ENCODE peak calls at places on chromosomes 3 and 15, in five cellular contexts. X is NT2/D1, Z is neural progenitor cell, S is A673, B is small intestine. E is an unnamed sample. For H3K4me1, H3K27me3 and H3K36me3, the result is how much of the 10 kb centered on the place peaks cover.

GRCh38 chr3:109685084-109686079 is 348.0 kb upstream of the DPPA4 start:
- DNase-seq in X (no peak), Z (no peak), S (peak), B (peak), E (no peak)

GRCh38 chr3:141875374-141875892 is 1.0 kb upstream of the ATP1B3 start:
- DNase-seq in X (peak), Z (peak), S (peak), B (peak), E (peak)

GRCh38 chr3:85498177-85498576 is 539.4 kb downstream of the CADM2 start:
- DNase-seq in X (no peak), Z (no peak), S (no peak), B (no peak), E (no peak)

GRCh38 chr3:37279226-37279625 is 104.8 kb upstream of the LRRFIP2 start:
- DNase-seq in X (no peak), Z (no peak), S (no peak), B (no peak), E (no peak)

GRCh38 chr3:184227481-184227935 is 1.9 kb upstream of the VWA5B2 start:
- DNase-seq in X (no peak), Z (peak), S (peak), B (peak), E (peak)

GRCh38 chr3:54630111-54630623 is 297.7 kb downstream of the LRTM1 start:
- DNase-seq in X (no peak), Z (no peak), S (no peak), B (no peak), E (no peak)

GRCh38 chr3:178060406-178060805 is 475.8 kb upstream of the KCNMB2 start:
- DNase-seq in X (no peak), Z (no peak), S (no peak), B (no peak), E (no peak)

GRCh38 chr15:60858511-60859085 is 370.5 kb downstream of the RORA start:
- DNase-seq in X (no peak), Z (no peak), S (no peak), B (no peak), E (no peak)

GRCh38 chr3:46923559-46924350 is 46.2 kb downstream of the PTH1R start:
- DNase-seq in X (no peak), Z (peak), S (peak), B (peak), E (peak)

DNA sequence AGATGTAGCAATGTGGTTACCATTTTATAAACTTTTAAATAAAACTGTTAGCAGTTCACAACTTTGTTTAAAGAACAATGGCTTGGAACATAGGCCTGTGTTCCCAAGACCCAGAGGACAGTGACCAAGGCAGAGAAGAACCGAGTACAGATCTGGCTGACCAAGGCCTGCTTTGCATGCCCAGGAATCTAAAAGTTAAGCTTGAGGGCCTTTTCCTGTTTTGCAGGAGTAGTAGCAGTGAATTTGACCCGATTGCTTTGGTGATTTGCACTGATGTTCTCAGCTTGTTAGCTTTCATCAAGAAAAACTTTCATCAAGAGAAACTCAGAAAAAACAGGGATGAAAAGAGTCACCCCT is 9.9 kb downstream of the FILIP1L start:
- DNase-seq in X (no peak), Z (no peak), S (no peak), B (no peak), E (no peak)
- H3K4me1 ChIP-seq in X (under half), Z (under half), S (under half), B (under half), E (under half)

GRCh38 chr15:69032703-69033373 is 18.3 kb downstream of the NOX5 start:
- DNase-seq in X (no peak), Z (no peak), S (no peak), B (no peak), E (no peak)
- H3K27me3 ChIP-seq in X (under half), Z (under half), S (under half), B (under half), E (under half)

GRCh38 chr3:49015072-49015471 is 3.3 kb downstream of the DALRD3 start:
- DNase-seq in X (no peak), Z (no peak), S (no peak), B (no peak), E (no peak)
- H3K36me3 ChIP-seq in X (half or more), Z (under half), S (under half), B (under half), E (under half)

GRCh38 chr15:78073026-78073425 is 4.5 kb downstream of the TBC1D2B start:
- DNase-seq in X (no peak), Z (no peak), S (no peak), B (no peak), E (no peak)
- H3K4me1 ChIP-seq in X (under half), Z (under half), S (half or more), B (under half), E (half or more)

GRCh38 chr3:139675327-139675726 is 2.4 kb downstream of the NMNAT3 start:
- DNase-seq in X (peak), Z (peak), S (no peak), B (no peak), E (peak)

GRCh38 chr3:139676634-139677197 is 1.1 kb downstream of the NMNAT3 start:
- DNase-seq in X (no peak), Z (no peak), S (no peak), B (no peak), E (no peak)

GRCh38 chr3:139672247-139672646 is 5.5 kb downstream of the NMNAT3 start:
- DNase-seq in X (no peak), Z (no peak), S (no peak), B (no peak), E (no peak)

GRCh38 chr3:139672884-139673283 is 4.9 kb downstream of the NMNAT3 start:
- DNase-seq in X (no peak), Z (no peak), S (no peak), B (no peak), E (no peak)

DNA sequence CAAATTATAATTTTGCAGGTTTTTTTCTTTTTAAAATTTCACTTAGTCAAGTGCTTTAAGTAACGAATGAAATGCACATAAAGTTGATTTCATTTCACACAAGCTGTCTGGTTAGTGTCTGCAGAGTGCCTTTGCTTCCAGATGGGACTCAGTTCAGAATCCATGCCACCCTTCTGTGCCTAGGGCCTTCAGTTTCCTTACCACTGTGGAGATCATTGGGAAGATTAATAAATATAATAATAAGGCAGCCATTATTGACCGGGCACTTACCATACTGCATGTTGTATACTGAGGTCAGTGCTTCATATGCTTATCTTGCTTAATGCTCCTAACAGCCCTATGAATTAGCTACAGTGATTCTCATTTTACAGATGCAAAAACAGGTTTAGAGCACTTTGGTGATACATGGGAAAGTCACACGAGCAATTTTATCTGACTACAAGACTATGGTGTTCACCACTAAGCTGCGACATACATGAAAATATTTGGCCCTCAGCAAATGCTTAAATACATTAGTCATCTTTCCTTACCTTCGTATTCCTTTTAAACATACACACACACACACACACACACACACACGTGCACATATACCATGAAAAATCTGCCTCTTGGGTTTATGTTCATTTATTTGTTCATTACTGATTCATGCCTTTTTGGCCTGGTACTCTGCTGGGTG is 3.0 kb downstream of the NMNAT3 start:
- DNase-seq in X (no peak), Z (no peak), S (no peak), B (no peak), E (no peak)
- H3K27me3 ChIP-seq in X (half or more), Z (under half), S (under half), B (under half), E (under half)

GRCh38 chr15:74791667-74792066 is 9.8 kb downstream of the CSK start:
- DNase-seq in X (no peak), Z (no peak), S (no peak), B (no peak), E (no peak)

GRCh38 chr15:74794248-74794969 is 12.5 kb downstream of the CSK start:
- DNase-seq in X (no peak), Z (no peak), S (no peak), B (no peak), E (no peak)

GRCh38 chr15:74793135-74794028 is 11.5 kb downstream of the CSK start:
- DNase-seq in X (no peak), Z (no peak), S (peak), B (no peak), E (peak)

GRCh38 chr15:74791007-74791406 is 9.1 kb downstream of the CSK start:
- DNase-seq in X (no peak), Z (no peak), S (no peak), B (no peak), E (no peak)

GRCh38 chr15:74792227-74793016 is 10.5 kb downstream of the CSK start:
- DNase-seq in X (no peak), Z (no peak), S (no peak), B (no peak), E (no peak)
- H3K36me3 ChIP-seq in X (under half), Z (under half), S (under half), B (under half), E (under half)

DNA sequence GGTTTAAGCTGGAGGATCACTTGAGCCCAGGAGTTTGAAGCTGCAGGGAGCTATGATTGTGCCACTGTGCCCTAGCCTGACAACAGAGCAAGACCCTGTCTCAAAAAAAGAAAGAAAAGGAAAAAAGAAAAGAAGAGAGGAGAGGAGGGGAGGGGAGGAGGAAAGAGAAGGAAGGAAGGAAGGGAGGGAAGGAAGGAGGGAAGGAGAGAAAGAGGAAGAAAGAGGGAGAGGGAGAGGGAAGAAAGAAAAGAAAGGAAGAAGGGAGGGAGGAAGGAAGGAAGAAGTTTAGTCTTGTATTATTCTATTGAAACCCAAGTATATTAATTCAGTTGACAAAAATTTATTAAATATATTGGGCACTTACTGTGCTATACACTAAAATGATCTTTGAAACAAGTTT is 11.5 kb downstream of the GOLM2 start:
- DNase-seq in X (no peak), Z (no peak), S (no peak), B (no peak), E (no peak)
- H3K4me1 ChIP-seq in X (under half), Z (under half), S (under half), B (under half), E (under half)

DNA sequence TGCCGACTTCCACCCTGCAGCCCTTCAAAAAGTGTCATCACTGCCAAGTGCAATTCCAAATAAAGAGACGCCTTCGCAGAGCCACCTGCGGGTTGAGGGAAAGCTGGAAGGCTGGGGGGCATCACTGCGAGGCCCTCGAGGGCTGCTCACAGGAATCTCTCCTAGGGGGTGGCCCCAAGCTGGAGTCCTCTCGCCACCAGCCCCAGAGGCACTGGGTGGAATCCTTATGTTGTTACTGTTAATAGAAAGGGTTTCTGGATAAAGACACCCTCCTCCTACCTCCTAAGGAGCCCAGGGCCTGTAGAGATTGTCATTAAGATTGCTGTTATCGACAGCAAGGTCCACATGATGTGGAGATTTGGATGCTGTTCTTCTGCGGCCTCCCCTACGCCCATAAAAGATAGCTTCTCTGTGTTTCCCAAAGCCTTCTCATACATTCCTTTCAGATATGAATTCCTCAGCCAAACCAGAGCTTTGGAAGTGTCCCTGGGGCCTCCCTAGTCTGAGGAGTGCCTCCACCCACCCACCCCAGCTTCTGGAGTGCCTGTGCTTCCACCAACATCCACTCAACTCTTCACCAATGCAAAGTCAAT is 512.7 kb downstream of the SHQ1 start:
- DNase-seq in X (no peak), Z (no peak), S (no peak), B (no peak), E (no peak)
- H3K27me3 ChIP-seq in X (under half), Z (half or more), S (under half), B (under half), E (under half)

GRCh38 chr3:167700046-167700445 is 34.6 kb downstream of the PDCD10 start:
- DNase-seq in X (no peak), Z (no peak), S (no peak), B (no peak), E (no peak)
- H3K36me3 ChIP-seq in X (half or more), Z (under half), S (under half), B (under half), E (under half)

E was measured in HAP-1.